ENCODE peak calls at places on chromosomes 1 and 21, in four cellular contexts. One of them, this sample, is unnamed.

GRCh38 chr1:151946366-151946764 is 37.1 kb upstream of the THEM4 start:
- DNase-seq in HepG2: no peak
- DNase-seq in A549: no peak
- DNase-seq in GM12878: no peak
- DNase-seq in this sample: no peak

GRCh38 chr1:46556822-46557221 is 5.4 kb upstream of the KNCN start:
- DNase-seq in HepG2: no peak
- DNase-seq in A549: no peak
- DNase-seq in GM12878: no peak
- DNase-seq in this sample: no peak

GRCh38 chr1:61446531-61446991 is 278.4 kb downstream of the TM2D1 start:
- DNase-seq in HepG2: no peak
- DNase-seq in A549: no peak
- DNase-seq in GM12878: no peak
- DNase-seq in this sample: peak; percentile 75

GRCh38 chr1:107677674-107678073 is 287.3 kb downstream of the VAV3 start:
- DNase-seq in HepG2: no peak
- DNase-seq in A549: no peak
- DNase-seq in GM12878: no peak
- DNase-seq in this sample: no peak

GRCh38 chr1:222777977-222778376 is 36.9 kb upstream of the DISP1 start:
- DNase-seq in HepG2: no peak
- DNase-seq in A549: no peak
- DNase-seq in GM12878: no peak
- DNase-seq in this sample: no peak

GRCh38 chr1:111541721-111542120 is 38.3 kb upstream of the ADORA3 start:
- DNase-seq in HepG2: peak; percentile 48
- DNase-seq in A549: no peak
- DNase-seq in GM12878: no peak
- DNase-seq in this sample: no peak

GRCh38 chr1:38941527-38942019 is at the start of gene RHBDL2:
- DNase-seq in HepG2: no peak
- DNase-seq in A549: peak; percentile 21
- DNase-seq in GM12878: no peak
- DNase-seq in this sample: no peak

GRCh38 chr1:226094451-226094850 is 31.9 kb downstream of the H3-3A start:
- DNase-seq in HepG2: no peak
- DNase-seq in A549: no peak
- DNase-seq in GM12878: no peak
- DNase-seq in this sample: no peak

GRCh38 chr1:211951856-211952255 is 83.5 kb downstream of the INTS7 start:
- DNase-seq in HepG2: peak; percentile 43
- DNase-seq in A549: no peak
- DNase-seq in GM12878: no peak
- DNase-seq in this sample: no peak

GRCh38 chr1:41232305-41232704 is 9.8 kb downstream of the SCMH1 start:
- DNase-seq in HepG2: peak; percentile 60
- DNase-seq in A549: no peak
- DNase-seq in GM12878: no peak
- DNase-seq in this sample: no peak

GRCh38 chr1:233624289-233624688 is 10.4 kb downstream of the KCNK1 start:
- DNase-seq in HepG2: no peak
- DNase-seq in A549: no peak
- DNase-seq in GM12878: no peak
- DNase-seq in this sample: no peak

GRCh38 chr1:83573776-83574175 is 425.2 kb downstream of the TTLL7 start:
- DNase-seq in HepG2: no peak
- DNase-seq in A549: no peak
- DNase-seq in GM12878: no peak
- DNase-seq in this sample: no peak

GRCh38 chr21:43639470-43640178 is 19.7 kb downstream of the HSF2BP start:
- DNase-seq in HepG2: peak; percentile 46
- DNase-seq in A549: no peak
- DNase-seq in GM12878: no peak
- DNase-seq in this sample: no peak

GRCh38 chr1:113579256-113580018 is 179.8 kb downstream of the PHTF1 start:
- DNase-seq in HepG2: no peak
- DNase-seq in A549: no peak
- DNase-seq in GM12878: no peak
- DNase-seq in this sample: no peak

GRCh38 chr1:112507896-112508241 is 896 bp upstream of the WNT2B start:
- DNase-seq in HepG2: no peak
- DNase-seq in A549: peak; percentile 38
- DNase-seq in GM12878: no peak
- DNase-seq in this sample: peak; percentile 46

GRCh38 chr1:5311634-5312298 is 657.4 kb downstream of the AJAP1 start:
- DNase-seq in HepG2: no peak
- DNase-seq in A549: no peak
- DNase-seq in GM12878: no peak
- DNase-seq in this sample: no peak

GRCh38 chr21:43195131-43196021 is 26.6 kb downstream of the CRYAA start:
- DNase-seq in HepG2: no peak
- DNase-seq in A549: no peak
- DNase-seq in GM12878: no peak
- DNase-seq in this sample: no peak

GRCh38 chr1:10790155-10790707 is 6.2 kb downstream of the CASZ1 start:
- DNase-seq in HepG2: no peak
- DNase-seq in A549: no peak
- DNase-seq in GM12878: no peak
- DNase-seq in this sample: no peak

GRCh38 chr21:32719085-32719484 is 8.7 kb downstream of the SYNJ1 start:
- DNase-seq in HepG2: no peak
- DNase-seq in A549: no peak
- DNase-seq in GM12878: no peak
- DNase-seq in this sample: no peak

GRCh38 chr1:156623946-156624813 is 5.0 kb downstream of the HAPLN2 start:
- DNase-seq in HepG2: no peak
- DNase-seq in A549: peak; percentile 61
- DNase-seq in GM12878: no peak
- DNase-seq in this sample: peak; percentile 81

GRCh38 chr1:19987719-19988118 is 8.3 kb upstream of the PLA2G2A start:
- DNase-seq in HepG2: peak; percentile 93
- DNase-seq in A549: no peak
- DNase-seq in GM12878: no peak
- DNase-seq in this sample: no peak

GRCh38 chr1:98940680-98941079 is 64.0 kb downstream of the PLPPR5 start:
- DNase-seq in HepG2: no peak
- DNase-seq in A549: no peak
- DNase-seq in GM12878: no peak
- DNase-seq in this sample: no peak

GRCh38 chr1:155007253-155007828 is 4.7 kb downstream of the ZBTB7B start:
- DNase-seq in HepG2: no peak
- DNase-seq in A549: no peak
- DNase-seq in GM12878: no peak
- DNase-seq in this sample: no peak
- TF ChIP-seq MYC in HepG2: no peak
- TF ChIP-seq MYC in A549: no peak
- TF ChIP-seq MYC in GM12878: no peak
- TF ChIP-seq MYC in this sample: no peak

DNA sequence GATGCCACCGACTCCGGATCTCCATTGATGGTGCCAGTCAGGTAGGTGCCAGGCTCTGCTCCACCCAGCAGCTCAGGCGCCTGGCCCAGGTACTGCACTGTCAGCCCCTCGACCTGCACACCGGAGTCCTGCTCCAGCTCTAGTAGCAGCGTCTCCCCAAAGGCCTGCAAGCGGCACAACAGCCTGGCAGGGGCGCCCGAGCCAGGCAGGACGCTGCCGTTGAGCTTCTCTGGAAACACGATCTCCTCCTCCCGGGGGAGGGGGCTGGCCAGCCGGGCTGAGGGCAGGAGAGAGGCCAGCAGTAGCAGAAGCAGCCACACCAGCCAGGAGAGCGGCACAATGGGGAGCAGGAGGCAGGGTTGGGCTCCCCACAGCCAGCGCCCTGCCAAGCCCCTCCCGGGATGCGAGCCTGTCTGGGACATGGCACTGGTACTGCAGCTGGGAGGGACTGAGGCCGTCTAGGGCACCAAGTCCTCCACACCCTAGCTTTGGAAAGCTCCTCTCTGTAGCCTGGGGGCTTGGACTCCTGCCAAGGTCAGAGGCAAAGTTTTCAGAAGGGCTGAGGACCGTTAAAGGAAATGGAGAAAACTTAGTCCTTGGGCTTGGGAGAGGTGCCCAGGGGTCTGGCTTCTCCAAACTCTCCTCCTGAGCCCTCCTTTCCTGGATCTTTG is 513 bp downstream of the ADAMTS4 start:
- DNase-seq in HepG2: peak; percentile 56
- DNase-seq in A549: no peak
- DNase-seq in GM12878: no peak
- DNase-seq in this sample: no peak
- TF ChIP-seq CEBPB in HepG2: no peak
- TF ChIP-seq CEBPB in A549: no peak
- TF ChIP-seq CEBPB in GM12878: no peak
- TF ChIP-seq CEBPB in this sample: no peak

DNA sequence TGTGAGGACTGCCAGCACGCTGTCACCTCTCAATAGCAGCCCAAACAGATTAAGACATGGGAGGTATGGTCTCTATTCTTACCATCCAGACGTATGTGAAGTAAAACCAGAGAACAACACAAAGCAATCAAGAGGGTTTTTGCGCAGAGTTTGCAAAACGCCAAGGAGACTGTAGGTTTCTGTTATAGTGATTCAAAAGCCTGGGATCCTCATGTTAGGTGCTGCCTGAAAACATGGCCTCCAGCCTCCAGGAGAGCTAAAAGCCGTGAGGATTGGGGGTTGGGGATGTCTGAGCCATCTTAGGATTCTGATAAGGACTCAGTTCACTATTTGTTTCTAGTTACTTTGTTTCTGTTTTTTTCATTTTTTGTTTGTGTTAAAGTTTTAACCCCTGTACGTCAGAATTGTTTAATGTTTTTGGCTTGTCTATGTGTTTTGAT is 4.2 kb upstream of the CCT8 start:
- DNase-seq in HepG2: no peak
- DNase-seq in A549: peak; percentile 28
- DNase-seq in GM12878: peak; percentile 45
- DNase-seq in this sample: no peak
- TF ChIP-seq MYC in HepG2: no peak
- TF ChIP-seq MYC in A549: no peak
- TF ChIP-seq MYC in GM12878: no peak
- TF ChIP-seq MYC in this sample: no peak

GRCh38 chr21:31687108-31687507 is 27.6 kb downstream of the SOD1 start:
- DNase-seq in HepG2: no peak
- DNase-seq in A549: no peak
- DNase-seq in GM12878: no peak
- DNase-seq in this sample: no peak

GRCh38 chr21:31684918-31685317 is 25.4 kb downstream of the SOD1 start:
- DNase-seq in HepG2: no peak
- DNase-seq in A549: no peak
- DNase-seq in GM12878: no peak
- DNase-seq in this sample: no peak

GRCh38 chr21:31688603-31689368 is 29.3 kb downstream of the SOD1 start:
- DNase-seq in HepG2: no peak
- DNase-seq in A549: no peak
- DNase-seq in GM12878: no peak
- DNase-seq in this sample: no peak

GRCh38 chr21:31683029-31683428 is 23.5 kb downstream of the SOD1 start:
- DNase-seq in HepG2: no peak
- DNase-seq in A549: no peak
- DNase-seq in GM12878: no peak
- DNase-seq in this sample: no peak

DNA sequence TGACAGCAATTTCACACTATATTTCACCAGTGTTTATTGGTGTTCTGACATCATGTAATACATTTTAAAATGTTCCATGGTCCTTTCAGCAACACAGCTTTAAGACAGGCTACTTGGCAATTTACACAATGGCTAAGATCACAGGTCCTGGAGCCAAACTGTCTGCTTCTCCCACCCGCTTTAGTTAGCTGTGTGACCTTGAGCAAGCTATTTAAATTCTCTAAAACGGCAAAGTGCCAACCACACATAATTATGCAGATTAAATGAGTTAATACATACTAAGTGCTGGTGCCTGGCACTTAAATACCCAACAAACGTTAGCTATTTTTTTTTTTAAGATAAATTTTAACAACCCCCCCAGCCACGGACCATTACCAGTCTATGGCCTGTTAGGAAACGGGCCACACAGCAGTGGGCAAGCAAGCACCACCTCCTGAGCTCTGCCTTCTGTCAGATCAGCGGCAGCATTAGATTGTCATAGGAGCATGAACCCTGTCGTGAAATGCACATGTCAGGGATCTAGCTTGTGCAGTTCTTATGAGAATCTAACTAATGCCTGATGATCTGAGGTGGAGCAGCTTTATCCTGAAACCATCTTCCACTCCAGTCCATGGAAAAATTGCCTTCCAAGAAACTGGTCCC is 26.9 kb downstream of the SOD1 start:
- DNase-seq in HepG2: no peak
- DNase-seq in A549: no peak
- DNase-seq in GM12878: no peak
- DNase-seq in this sample: no peak
- TF ChIP-seq CEBPB in HepG2: no peak
- TF ChIP-seq CEBPB in A549: no peak
- TF ChIP-seq CEBPB in GM12878: no peak
- TF ChIP-seq CEBPB in this sample: no peak

DNA sequence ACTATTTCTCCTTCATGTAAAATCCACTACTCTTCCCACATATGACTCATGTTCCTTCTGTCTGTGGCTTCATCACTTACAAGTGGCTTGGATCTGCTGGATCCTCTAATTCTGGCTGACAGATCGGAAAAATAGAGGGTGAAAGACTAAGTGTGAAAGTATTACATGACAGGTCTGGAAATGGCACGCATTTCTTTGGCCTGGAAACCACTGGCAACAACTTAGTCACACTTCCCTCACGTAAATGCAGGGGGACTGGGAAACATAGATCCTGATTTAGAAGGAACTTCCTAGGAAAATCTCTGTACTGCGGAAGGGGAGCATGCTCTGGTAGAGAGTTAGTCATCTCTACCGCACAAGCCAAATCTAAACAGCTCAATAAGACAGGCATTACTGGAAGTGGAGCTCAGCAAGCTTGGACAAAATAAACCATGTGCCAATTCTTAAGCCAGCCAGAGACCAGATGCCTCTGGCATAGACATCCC is 305.4 kb upstream of the PTBP2 start:
- DNase-seq in HepG2: no peak
- DNase-seq in A549: no peak
- DNase-seq in GM12878: no peak
- DNase-seq in this sample: no peak
- TF ChIP-seq MYC in HepG2: no peak
- TF ChIP-seq MYC in A549: no peak
- TF ChIP-seq MYC in GM12878: no peak
- TF ChIP-seq MYC in this sample: no peak